ENCODE peak calls at places on chromosomes 13 and 19, in eight cellular contexts. S is heart right ventricle, J is left lung, I is uterus, W is ovary, C is heart left ventricle, A is adrenal gland, L is PC-3. U is an unnamed sample.

GRCh38 chr19:40740747-40741146 is 9.5 kb downstream of the ACTMAP start:
- DNase-seq in S (peak), J (no peak), I (no peak), W (no peak), C (peak), A (no peak), L (no peak), U (peak)

GRCh38 chr19:41367848-41368301 is 3.9 kb upstream of the B9D2 start:
- DNase-seq in S (no peak), J (no peak), I (no peak), W (no peak), C (no peak), A (peak), L (peak), U (no peak)

GRCh38 chr19:41753936-41754529 is 1.3 kb upstream of the CEACAM6 start:
- DNase-seq in S (peak), J (no peak), I (no peak), W (no peak), C (no peak), A (peak), L (peak), U (no peak)

GRCh38 chr13:55534306-55534705 is 1606.4 kb upstream of the PRR20A start:
- DNase-seq in S (no peak), J (no peak), I (no peak), W (no peak), C (no peak), A (no peak), L (no peak), U (no peak)

GRCh38 chr19:55454787-55455243 is 6.6 kb downstream of the ISOC2 start:
- DNase-seq in S (no peak), J (peak), I (no peak), W (no peak), C (no peak), A (no peak), L (peak), U (peak)

GRCh38 chr19:10295305-10295846 is 5.6 kb downstream of the ICAM5 start:
- DNase-seq in S (no peak), J (peak), I (no peak), W (no peak), C (no peak), A (no peak), L (no peak), U (no peak)

GRCh38 chr19:16836906-16837362 is 7.7 kb downstream of the SIN3B start:
- DNase-seq in S (no peak), J (no peak), I (no peak), W (no peak), C (no peak), A (no peak), L (no peak), U (no peak)

GRCh38 chr19:15466851-15467733 is 2.7 kb upstream of the RASAL3 start:
- DNase-seq in S (no peak), J (no peak), I (no peak), W (no peak), C (no peak), A (no peak), L (peak), U (no peak)

GRCh38 chr13:31377946-31378345 is 178.2 kb downstream of the B3GLCT start:
- DNase-seq in S (no peak), J (no peak), I (no peak), W (no peak), C (no peak), A (no peak), L (no peak), U (no peak)

GRCh38 chr13:71304861-71305260 is 562.1 kb downstream of the DACH1 start:
- DNase-seq in S (no peak), J (no peak), I (no peak), W (no peak), C (no peak), A (no peak), L (no peak), U (no peak)

GRCh38 chr13:50527612-50528509 is 315.6 kb downstream of the DLEU7 start:
- DNase-seq in S (no peak), J (no peak), I (no peak), W (no peak), C (no peak), A (no peak), L (no peak), U (no peak)

GRCh38 chr19:45278087-45278486 is 27.0 kb downstream of the MARK4 start:
- DNase-seq in S (no peak), J (no peak), I (no peak), W (no peak), C (no peak), A (no peak), L (no peak), U (no peak)

GRCh38 chr19:1250374-1251232 is 2.2 kb downstream of the MIDN start:
- DNase-seq in S (peak), J (no peak), I (peak), W (peak), C (peak), A (peak), L (no peak), U (no peak)

GRCh38 chr19:1082928-1083816 is 12.0 kb downstream of the POLR2E start:
- DNase-seq in S (no peak), J (peak), I (no peak), W (no peak), C (no peak), A (no peak), L (no peak), U (no peak)

GRCh38 chr13:96686286-96686685 is 308.0 kb downstream of the OXGR1 start:
- DNase-seq in S (no peak), J (no peak), I (no peak), W (no peak), C (no peak), A (no peak), L (no peak), U (no peak)

GRCh38 chr13:50094615-50095293 is 79.5 kb downstream of the KCNRG start:
- DNase-seq in S (no peak), J (no peak), I (no peak), W (no peak), C (no peak), A (no peak), L (peak), U (no peak)

GRCh38 chr13:113856716-113857065 is 7.2 kb downstream of the GAS6 start:
- DNase-seq in S (peak), J (peak), I (no peak), W (no peak), C (no peak), A (peak), L (peak), U (peak)

GRCh38 chr13:27973956-27974662 is 5.0 kb upstream of the CDX2 start:
- DNase-seq in S (no peak), J (no peak), I (no peak), W (no peak), C (no peak), A (no peak), L (no peak), U (no peak)

GRCh38 chr13:37645181-37645580 is 46.6 kb upstream of the POSTN start:
- DNase-seq in S (no peak), J (no peak), I (no peak), W (no peak), C (no peak), A (no peak), L (no peak), U (no peak)

GRCh38 chr19:11577451-11578341 is at the start of gene ACP5:
- DNase-seq in S (no peak), J (no peak), I (no peak), W (peak), C (no peak), A (no peak), L (no peak), U (no peak)
- H3K27ac ChIP-seq in S (no peak), J (peak), I (no peak), W (peak), C (no peak), A (no peak), L (no peak), U (no peak)

GRCh38 chr13:75365724-75366173 is 116.2 kb downstream of the TBC1D4 start:
- DNase-seq in S (no peak), J (no peak), I (no peak), W (no peak), C (no peak), A (no peak), L (peak), U (no peak)
- TF ChIP-seq CTCF in S (no peak), J (no peak), I (no peak), W (no peak), C (no peak), A (no peak), L (peak), U (no peak)

GRCh38 chr19:18000981-18001836 is 6.8 kb upstream of the ARRDC2 start:
- DNase-seq in S (peak), J (peak), I (peak), W (peak), C (peak), A (peak), L (peak), U (peak)

GRCh38 chr19:18001837-18002345 is 6.1 kb upstream of the ARRDC2 start:
- DNase-seq in S (no peak), J (no peak), I (no peak), W (no peak), C (no peak), A (no peak), L (no peak), U (no peak)

GRCh38 chr19:17999685-18000479 is 8.1 kb upstream of the ARRDC2 start:
- DNase-seq in S (no peak), J (no peak), I (no peak), W (no peak), C (no peak), A (no peak), L (no peak), U (no peak)

GRCh38 chr19:18000480-18000980 is 7.4 kb upstream of the ARRDC2 start:
- DNase-seq in S (no peak), J (no peak), I (no peak), W (no peak), C (no peak), A (no peak), L (no peak), U (no peak)

GRCh38 chr19:18002347-18002850 is 5.6 kb upstream of the ARRDC2 start:
- DNase-seq in S (peak), J (peak), I (no peak), W (no peak), C (peak), A (no peak), L (no peak), U (no peak)
- H3K4me3 ChIP-seq in S (peak), J (peak), I (peak), W (no peak), C (peak), A (no peak), L (peak), U (peak)

DNA sequence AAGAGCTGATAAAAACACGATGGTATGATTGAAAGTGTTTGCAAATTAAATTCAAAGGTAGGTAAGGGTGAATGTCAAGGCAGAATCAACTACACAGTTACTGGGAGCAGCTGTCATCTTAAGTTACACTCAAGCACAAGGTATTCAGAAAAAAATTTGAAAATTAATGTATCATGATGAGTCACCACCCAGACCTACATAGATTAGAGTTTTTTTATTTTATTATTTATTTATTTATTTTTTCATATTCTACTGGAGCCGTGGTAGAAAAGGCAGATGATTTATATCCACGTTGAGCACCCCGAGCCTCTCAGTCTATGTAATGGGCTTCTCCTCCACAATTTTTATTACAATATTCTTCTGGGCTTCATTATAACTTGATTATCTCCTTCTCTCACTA is 728.9 kb upstream of the ARGLU1 start:
- DNase-seq in S (no peak), J (no peak), I (no peak), W (no peak), C (no peak), A (no peak), L (peak), U (no peak)
- H3K27ac ChIP-seq in S (no peak), J (no peak), I (no peak), W (no peak), C (no peak), A (no peak), L (no peak), U (no peak)